ENCODE peak calls at places on chromosomes 5 and 9, in seven cellular contexts. One of them, this sample, is unnamed.

GRCh38 chr5:5537426-5537825 is 114.9 kb downstream of the ICE1 start:
- DNase-seq in activated CD4-positive, CD25-positive, alpha-beta regulatory T cell treated with anti-CD3 and anti-CD28 coated beads, Interleukin-2, amount 50 U/mL, for 72 hours: no peak
- DNase-seq in uterus: no peak
- DNase-seq in stimulated activated CD4-positive, alpha-beta T cell treated with anti-CD3 and anti-CD28 coated beads, Interleukin-4, amount 100 ng/mL, for 4 hours: no peak
- DNase-seq in progenitor cell of endocrine pancreas: no peak
- DNase-seq in iPS-NIHi11: no peak
- DNase-seq in astrocyte of the cerebellum: no peak
- DNase-seq in this sample: no peak

GRCh38 chr9:91682806-91683205 is 259.2 kb upstream of the NFIL3 start:
- DNase-seq in stimulated activated CD4-positive, alpha-beta T cell treated with anti-CD3 and anti-CD28 coated beads, Interleukin-4, amount 100 ng/mL, for 4 hours: no peak
- DNase-seq in uterus: no peak
- DNase-seq in activated CD4-positive, CD25-positive, alpha-beta regulatory T cell treated with anti-CD3 and anti-CD28 coated beads, Interleukin-2, amount 50 U/mL, for 72 hours: no peak
- DNase-seq in astrocyte of the cerebellum: no peak
- DNase-seq in iPS-NIHi11: no peak
- DNase-seq in progenitor cell of endocrine pancreas: no peak
- DNase-seq in this sample: no peak

GRCh38 chr5:53381-54174 is 38.4 kb upstream of the PLEKHG4B start:
- DNase-seq in iPS-NIHi11: peak
- DNase-seq in activated CD4-positive, CD25-positive, alpha-beta regulatory T cell treated with anti-CD3 and anti-CD28 coated beads, Interleukin-2, amount 50 U/mL, for 72 hours: no peak
- DNase-seq in progenitor cell of endocrine pancreas: peak
- DNase-seq in astrocyte of the cerebellum: no peak
- DNase-seq in stimulated activated CD4-positive, alpha-beta T cell treated with anti-CD3 and anti-CD28 coated beads, Interleukin-4, amount 100 ng/mL, for 4 hours: peak
- DNase-seq in uterus: no peak
- DNase-seq in this sample: no peak

GRCh38 chr5:169803077-169803981 is 166.3 kb downstream of the DOCK2 start:
- DNase-seq in uterus: peak
- DNase-seq in stimulated activated CD4-positive, alpha-beta T cell treated with anti-CD3 and anti-CD28 coated beads, Interleukin-4, amount 100 ng/mL, for 4 hours: no peak
- DNase-seq in progenitor cell of endocrine pancreas: no peak
- DNase-seq in astrocyte of the cerebellum: peak
- DNase-seq in iPS-NIHi11: no peak
- DNase-seq in activated CD4-positive, CD25-positive, alpha-beta regulatory T cell treated with anti-CD3 and anti-CD28 coated beads, Interleukin-2, amount 50 U/mL, for 72 hours: no peak
- DNase-seq in this sample: no peak

GRCh38 chr9:22395585-22396205 is 50.9 kb upstream of the DMRTA1 start:
- DNase-seq in stimulated activated CD4-positive, alpha-beta T cell treated with anti-CD3 and anti-CD28 coated beads, Interleukin-4, amount 100 ng/mL, for 4 hours: no peak
- DNase-seq in iPS-NIHi11: no peak
- DNase-seq in activated CD4-positive, CD25-positive, alpha-beta regulatory T cell treated with anti-CD3 and anti-CD28 coated beads, Interleukin-2, amount 50 U/mL, for 72 hours: no peak
- DNase-seq in astrocyte of the cerebellum: peak
- DNase-seq in uterus: no peak
- DNase-seq in progenitor cell of endocrine pancreas: no peak
- DNase-seq in this sample: no peak

GRCh38 chr9:112334319-112334828 is 955 bp upstream of the PTBP3 start:
- DNase-seq in stimulated activated CD4-positive, alpha-beta T cell treated with anti-CD3 and anti-CD28 coated beads, Interleukin-4, amount 100 ng/mL, for 4 hours: peak
- DNase-seq in astrocyte of the cerebellum: no peak
- DNase-seq in iPS-NIHi11: no peak
- DNase-seq in progenitor cell of endocrine pancreas: no peak
- DNase-seq in uterus: no peak
- DNase-seq in activated CD4-positive, CD25-positive, alpha-beta regulatory T cell treated with anti-CD3 and anti-CD28 coated beads, Interleukin-2, amount 50 U/mL, for 72 hours: no peak
- DNase-seq in this sample: no peak

GRCh38 chr5:82894754-82895153 is 182.4 kb downstream of the TMEM167A start:
- DNase-seq in progenitor cell of endocrine pancreas: no peak
- DNase-seq in astrocyte of the cerebellum: no peak
- DNase-seq in iPS-NIHi11: no peak
- DNase-seq in stimulated activated CD4-positive, alpha-beta T cell treated with anti-CD3 and anti-CD28 coated beads, Interleukin-4, amount 100 ng/mL, for 4 hours: no peak
- DNase-seq in activated CD4-positive, CD25-positive, alpha-beta regulatory T cell treated with anti-CD3 and anti-CD28 coated beads, Interleukin-2, amount 50 U/mL, for 72 hours: no peak
- DNase-seq in uterus: no peak
- DNase-seq in this sample: no peak

GRCh38 chr9:135961811-135962695 is 880 bp upstream of the UBAC1 start:
- DNase-seq in stimulated activated CD4-positive, alpha-beta T cell treated with anti-CD3 and anti-CD28 coated beads, Interleukin-4, amount 100 ng/mL, for 4 hours: no peak
- DNase-seq in progenitor cell of endocrine pancreas: no peak
- DNase-seq in iPS-NIHi11: no peak
- DNase-seq in activated CD4-positive, CD25-positive, alpha-beta regulatory T cell treated with anti-CD3 and anti-CD28 coated beads, Interleukin-2, amount 50 U/mL, for 72 hours: no peak
- DNase-seq in astrocyte of the cerebellum: no peak
- DNase-seq in uterus: no peak
- DNase-seq in this sample: no peak

GRCh38 chr5:88602584-88602983 is 280.4 kb downstream of the MEF2C start:
- DNase-seq in progenitor cell of endocrine pancreas: no peak
- DNase-seq in stimulated activated CD4-positive, alpha-beta T cell treated with anti-CD3 and anti-CD28 coated beads, Interleukin-4, amount 100 ng/mL, for 4 hours: no peak
- DNase-seq in iPS-NIHi11: peak
- DNase-seq in activated CD4-positive, CD25-positive, alpha-beta regulatory T cell treated with anti-CD3 and anti-CD28 coated beads, Interleukin-2, amount 50 U/mL, for 72 hours: no peak
- DNase-seq in uterus: no peak
- DNase-seq in astrocyte of the cerebellum: no peak
- DNase-seq in this sample: no peak

GRCh38 chr5:140075371-140075770 is 32.3 kb upstream of the NRG2 start:
- DNase-seq in progenitor cell of endocrine pancreas: no peak
- DNase-seq in stimulated activated CD4-positive, alpha-beta T cell treated with anti-CD3 and anti-CD28 coated beads, Interleukin-4, amount 100 ng/mL, for 4 hours: no peak
- DNase-seq in iPS-NIHi11: no peak
- DNase-seq in activated CD4-positive, CD25-positive, alpha-beta regulatory T cell treated with anti-CD3 and anti-CD28 coated beads, Interleukin-2, amount 50 U/mL, for 72 hours: no peak
- DNase-seq in astrocyte of the cerebellum: no peak
- DNase-seq in uterus: no peak
- DNase-seq in this sample: no peak

GRCh38 chr9:122056484-122056883 is 36.6 kb downstream of the TTLL11 start:
- DNase-seq in iPS-NIHi11: peak
- DNase-seq in astrocyte of the cerebellum: no peak
- DNase-seq in progenitor cell of endocrine pancreas: peak
- DNase-seq in activated CD4-positive, CD25-positive, alpha-beta regulatory T cell treated with anti-CD3 and anti-CD28 coated beads, Interleukin-2, amount 50 U/mL, for 72 hours: no peak
- DNase-seq in stimulated activated CD4-positive, alpha-beta T cell treated with anti-CD3 and anti-CD28 coated beads, Interleukin-4, amount 100 ng/mL, for 4 hours: no peak
- DNase-seq in uterus: no peak
- DNase-seq in this sample: no peak

GRCh38 chr5:2651116-2651515 is 100.4 kb downstream of the IRX2 start:
- DNase-seq in activated CD4-positive, CD25-positive, alpha-beta regulatory T cell treated with anti-CD3 and anti-CD28 coated beads, Interleukin-2, amount 50 U/mL, for 72 hours: no peak
- DNase-seq in iPS-NIHi11: no peak
- DNase-seq in uterus: no peak
- DNase-seq in stimulated activated CD4-positive, alpha-beta T cell treated with anti-CD3 and anti-CD28 coated beads, Interleukin-4, amount 100 ng/mL, for 4 hours: no peak
- DNase-seq in astrocyte of the cerebellum: no peak
- DNase-seq in progenitor cell of endocrine pancreas: no peak
- DNase-seq in this sample: no peak

GRCh38 chr5:98064118-98064517 is 709.3 kb upstream of the RGMB start:
- DNase-seq in iPS-NIHi11: no peak
- DNase-seq in activated CD4-positive, CD25-positive, alpha-beta regulatory T cell treated with anti-CD3 and anti-CD28 coated beads, Interleukin-2, amount 50 U/mL, for 72 hours: no peak
- DNase-seq in astrocyte of the cerebellum: no peak
- DNase-seq in progenitor cell of endocrine pancreas: no peak
- DNase-seq in uterus: no peak
- DNase-seq in stimulated activated CD4-positive, alpha-beta T cell treated with anti-CD3 and anti-CD28 coated beads, Interleukin-4, amount 100 ng/mL, for 4 hours: no peak
- DNase-seq in this sample: no peak

GRCh38 chr9:134695144-134695543 is 53.5 kb downstream of the COL5A1 start:
- DNase-seq in activated CD4-positive, CD25-positive, alpha-beta regulatory T cell treated with anti-CD3 and anti-CD28 coated beads, Interleukin-2, amount 50 U/mL, for 72 hours: no peak
- DNase-seq in astrocyte of the cerebellum: no peak
- DNase-seq in progenitor cell of endocrine pancreas: no peak
- DNase-seq in uterus: no peak
- DNase-seq in stimulated activated CD4-positive, alpha-beta T cell treated with anti-CD3 and anti-CD28 coated beads, Interleukin-4, amount 100 ng/mL, for 4 hours: no peak
- DNase-seq in iPS-NIHi11: no peak
- DNase-seq in this sample: no peak

GRCh38 chr5:124745367-124746251 is 830 bp downstream of the ZNF608 start:
- DNase-seq in progenitor cell of endocrine pancreas: no peak
- DNase-seq in iPS-NIHi11: no peak
- DNase-seq in astrocyte of the cerebellum: no peak
- DNase-seq in uterus: no peak
- DNase-seq in activated CD4-positive, CD25-positive, alpha-beta regulatory T cell treated with anti-CD3 and anti-CD28 coated beads, Interleukin-2, amount 50 U/mL, for 72 hours: no peak
- DNase-seq in stimulated activated CD4-positive, alpha-beta T cell treated with anti-CD3 and anti-CD28 coated beads, Interleukin-4, amount 100 ng/mL, for 4 hours: no peak
- DNase-seq in this sample: no peak

GRCh38 chr9:87684627-87685204 is 41.2 kb upstream of the CTSL start:
- DNase-seq in progenitor cell of endocrine pancreas: peak
- DNase-seq in uterus: peak
- DNase-seq in iPS-NIHi11: peak
- DNase-seq in stimulated activated CD4-positive, alpha-beta T cell treated with anti-CD3 and anti-CD28 coated beads, Interleukin-4, amount 100 ng/mL, for 4 hours: no peak
- DNase-seq in astrocyte of the cerebellum: no peak
- DNase-seq in activated CD4-positive, CD25-positive, alpha-beta regulatory T cell treated with anti-CD3 and anti-CD28 coated beads, Interleukin-2, amount 50 U/mL, for 72 hours: no peak
- DNase-seq in this sample: no peak

GRCh38 chr9:131608469-131609115 is 63.3 kb downstream of the PRRT1B start:
- DNase-seq in stimulated activated CD4-positive, alpha-beta T cell treated with anti-CD3 and anti-CD28 coated beads, Interleukin-4, amount 100 ng/mL, for 4 hours: no peak
- DNase-seq in astrocyte of the cerebellum: peak
- DNase-seq in progenitor cell of endocrine pancreas: no peak
- DNase-seq in activated CD4-positive, CD25-positive, alpha-beta regulatory T cell treated with anti-CD3 and anti-CD28 coated beads, Interleukin-2, amount 50 U/mL, for 72 hours: no peak
- DNase-seq in iPS-NIHi11: peak
- DNase-seq in uterus: peak
- DNase-seq in this sample: no peak

GRCh38 chr5:1017056-1017455 is 8.5 kb downstream of the NKD2 start:
- DNase-seq in progenitor cell of endocrine pancreas: no peak
- DNase-seq in uterus: no peak
- DNase-seq in activated CD4-positive, CD25-positive, alpha-beta regulatory T cell treated with anti-CD3 and anti-CD28 coated beads, Interleukin-2, amount 50 U/mL, for 72 hours: no peak
- DNase-seq in iPS-NIHi11: no peak
- DNase-seq in astrocyte of the cerebellum: no peak
- DNase-seq in stimulated activated CD4-positive, alpha-beta T cell treated with anti-CD3 and anti-CD28 coated beads, Interleukin-4, amount 100 ng/mL, for 4 hours: no peak
- DNase-seq in this sample: no peak

GRCh38 chr9:81787747-81788632 is 98.6 kb upstream of the TLE1 start:
- DNase-seq in stimulated activated CD4-positive, alpha-beta T cell treated with anti-CD3 and anti-CD28 coated beads, Interleukin-4, amount 100 ng/mL, for 4 hours: no peak
- DNase-seq in uterus: peak
- DNase-seq in iPS-NIHi11: no peak
- DNase-seq in astrocyte of the cerebellum: peak
- DNase-seq in progenitor cell of endocrine pancreas: no peak
- DNase-seq in activated CD4-positive, CD25-positive, alpha-beta regulatory T cell treated with anti-CD3 and anti-CD28 coated beads, Interleukin-2, amount 50 U/mL, for 72 hours: no peak
- DNase-seq in this sample: no peak

GRCh38 chr5:59893436-59894227 is at the start of gene PDE4D:
- DNase-seq in activated CD4-positive, CD25-positive, alpha-beta regulatory T cell treated with anti-CD3 and anti-CD28 coated beads, Interleukin-2, amount 50 U/mL, for 72 hours: no peak
- DNase-seq in astrocyte of the cerebellum: peak
- DNase-seq in stimulated activated CD4-positive, alpha-beta T cell treated with anti-CD3 and anti-CD28 coated beads, Interleukin-4, amount 100 ng/mL, for 4 hours: no peak
- DNase-seq in iPS-NIHi11: peak
- DNase-seq in progenitor cell of endocrine pancreas: peak
- DNase-seq in uterus: no peak
- DNase-seq in this sample: peak

GRCh38 chr9:91677822-91678221 is 254.2 kb upstream of the NFIL3 start:
- DNase-seq in activated CD4-positive, CD25-positive, alpha-beta regulatory T cell treated with anti-CD3 and anti-CD28 coated beads, Interleukin-2, amount 50 U/mL, for 72 hours: no peak
- DNase-seq in uterus: no peak
- DNase-seq in iPS-NIHi11: no peak
- DNase-seq in astrocyte of the cerebellum: no peak
- DNase-seq in stimulated activated CD4-positive, alpha-beta T cell treated with anti-CD3 and anti-CD28 coated beads, Interleukin-4, amount 100 ng/mL, for 4 hours: no peak
- DNase-seq in progenitor cell of endocrine pancreas: no peak
- DNase-seq in this sample: no peak

GRCh38 chr5:52811067-52811749 is 23.5 kb downstream of the ITGA1 start:
- DNase-seq in progenitor cell of endocrine pancreas: no peak
- DNase-seq in stimulated activated CD4-positive, alpha-beta T cell treated with anti-CD3 and anti-CD28 coated beads, Interleukin-4, amount 100 ng/mL, for 4 hours: no peak
- DNase-seq in activated CD4-positive, CD25-positive, alpha-beta regulatory T cell treated with anti-CD3 and anti-CD28 coated beads, Interleukin-2, amount 50 U/mL, for 72 hours: no peak
- DNase-seq in iPS-NIHi11: no peak
- DNase-seq in uterus: no peak
- DNase-seq in astrocyte of the cerebellum: no peak
- DNase-seq in this sample: no peak

GRCh38 chr9:95750725-95751644 is 124.5 kb upstream of the ERCC6L2 start:
- DNase-seq in progenitor cell of endocrine pancreas: no peak
- DNase-seq in astrocyte of the cerebellum: no peak
- DNase-seq in iPS-NIHi11: peak
- DNase-seq in uterus: no peak
- DNase-seq in activated CD4-positive, CD25-positive, alpha-beta regulatory T cell treated with anti-CD3 and anti-CD28 coated beads, Interleukin-2, amount 50 U/mL, for 72 hours: no peak
- DNase-seq in stimulated activated CD4-positive, alpha-beta T cell treated with anti-CD3 and anti-CD28 coated beads, Interleukin-4, amount 100 ng/mL, for 4 hours: peak
- DNase-seq in this sample: no peak

GRCh38 chr5:150189728-150190502 is at the start of gene SLC6A7:
- DNase-seq in activated CD4-positive, CD25-positive, alpha-beta regulatory T cell treated with anti-CD3 and anti-CD28 coated beads, Interleukin-2, amount 50 U/mL, for 72 hours: no peak
- DNase-seq in iPS-NIHi11: peak
- DNase-seq in stimulated activated CD4-positive, alpha-beta T cell treated with anti-CD3 and anti-CD28 coated beads, Interleukin-4, amount 100 ng/mL, for 4 hours: no peak
- DNase-seq in uterus: no peak
- DNase-seq in progenitor cell of endocrine pancreas: no peak
- DNase-seq in astrocyte of the cerebellum: no peak
- DNase-seq in this sample: no peak

GRCh38 chr9:124390812-124391658 is 24.2 kb downstream of the PSMB7 start:
- DNase-seq in activated CD4-positive, CD25-positive, alpha-beta regulatory T cell treated with anti-CD3 and anti-CD28 coated beads, Interleukin-2, amount 50 U/mL, for 72 hours: no peak
- DNase-seq in progenitor cell of endocrine pancreas: no peak
- DNase-seq in stimulated activated CD4-positive, alpha-beta T cell treated with anti-CD3 and anti-CD28 coated beads, Interleukin-4, amount 100 ng/mL, for 4 hours: no peak
- DNase-seq in iPS-NIHi11: no peak
- DNase-seq in uterus: no peak
- DNase-seq in astrocyte of the cerebellum: no peak
- DNase-seq in this sample: no peak

GRCh38 chr9:7938092-7938491 is 138.5 kb upstream of the DMAC1 start:
- DNase-seq in iPS-NIHi11: no peak
- DNase-seq in activated CD4-positive, CD25-positive, alpha-beta regulatory T cell treated with anti-CD3 and anti-CD28 coated beads, Interleukin-2, amount 50 U/mL, for 72 hours: no peak
- DNase-seq in astrocyte of the cerebellum: no peak
- DNase-seq in uterus: no peak
- DNase-seq in stimulated activated CD4-positive, alpha-beta T cell treated with anti-CD3 and anti-CD28 coated beads, Interleukin-4, amount 100 ng/mL, for 4 hours: no peak
- DNase-seq in progenitor cell of endocrine pancreas: no peak
- DNase-seq in this sample: no peak

GRCh38 chr5:61322738-61323429 is 9.2 kb upstream of the ZSWIM6 start:
- DNase-seq in stimulated activated CD4-positive, alpha-beta T cell treated with anti-CD3 and anti-CD28 coated beads, Interleukin-4, amount 100 ng/mL, for 4 hours: no peak
- DNase-seq in astrocyte of the cerebellum: no peak
- DNase-seq in progenitor cell of endocrine pancreas: no peak
- DNase-seq in activated CD4-positive, CD25-positive, alpha-beta regulatory T cell treated with anti-CD3 and anti-CD28 coated beads, Interleukin-2, amount 50 U/mL, for 72 hours: no peak
- DNase-seq in iPS-NIHi11: no peak
- DNase-seq in uterus: no peak
- DNase-seq in this sample: no peak

GRCh38 chr5:119179857-119180641 is 109.2 kb downstream of the DMXL1 start:
- DNase-seq in activated CD4-positive, CD25-positive, alpha-beta regulatory T cell treated with anti-CD3 and anti-CD28 coated beads, Interleukin-2, amount 50 U/mL, for 72 hours: no peak
- DNase-seq in stimulated activated CD4-positive, alpha-beta T cell treated with anti-CD3 and anti-CD28 coated beads, Interleukin-4, amount 100 ng/mL, for 4 hours: no peak
- DNase-seq in astrocyte of the cerebellum: no peak
- DNase-seq in iPS-NIHi11: no peak
- DNase-seq in uterus: no peak
- DNase-seq in progenitor cell of endocrine pancreas: no peak
- DNase-seq in this sample: no peak

GRCh38 chr5:30918171-30918570 is 275.3 kb upstream of the CDH6 start:
- DNase-seq in astrocyte of the cerebellum: peak
- DNase-seq in stimulated activated CD4-positive, alpha-beta T cell treated with anti-CD3 and anti-CD28 coated beads, Interleukin-4, amount 100 ng/mL, for 4 hours: no peak
- DNase-seq in iPS-NIHi11: no peak
- DNase-seq in uterus: no peak
- DNase-seq in activated CD4-positive, CD25-positive, alpha-beta regulatory T cell treated with anti-CD3 and anti-CD28 coated beads, Interleukin-2, amount 50 U/mL, for 72 hours: no peak
- DNase-seq in progenitor cell of endocrine pancreas: no peak
- DNase-seq in this sample: no peak

This sample was measured in suprapubic skin.